ENCODE peak calls at places on chromosomes 16 and 17, in four cellular contexts. One of them, this sample, is unnamed.

GRCh38 chr17:44069974-44070454 is 521 bp upstream of the G6PC3 start:
- DNase-seq in stomach: no peak
- DNase-seq in adrenal gland: peak; percentile 21
- DNase-seq in CD8-positive, alpha-beta T cell: no peak
- DNase-seq in this sample: no peak

GRCh38 chr17:8724451-8724850 is 20.2 kb downstream of the CCDC42 start:
- DNase-seq in stomach: no peak
- DNase-seq in adrenal gland: no peak
- DNase-seq in CD8-positive, alpha-beta T cell: no peak
- DNase-seq in this sample: no peak

GRCh38 chr16:66131895-66132294 is 234.6 kb upstream of the CDH5 start:
- DNase-seq in stomach: no peak
- DNase-seq in adrenal gland: no peak
- DNase-seq in CD8-positive, alpha-beta T cell: no peak
- DNase-seq in this sample: no peak

GRCh38 chr16:50457423-50457822 is 88.6 kb upstream of the BRD7 start:
- DNase-seq in stomach: no peak
- DNase-seq in adrenal gland: no peak
- DNase-seq in CD8-positive, alpha-beta T cell: no peak
- DNase-seq in this sample: no peak

GRCh38 chr16:20348365-20349185 is 3.9 kb downstream of the UMOD start:
- DNase-seq in stomach: peak; percentile 57
- DNase-seq in adrenal gland: peak; percentile 13
- DNase-seq in CD8-positive, alpha-beta T cell: no peak
- DNase-seq in this sample: peak; percentile 35

GRCh38 chr16:28879261-28879840 is 1.1 kb downstream of the ATP2A1 start:
- DNase-seq in stomach: no peak
- DNase-seq in adrenal gland: no peak
- DNase-seq in CD8-positive, alpha-beta T cell: no peak
- DNase-seq in this sample: no peak

GRCh38 chr17:74012465-74012864 is 191.0 kb upstream of the RPL38 start:
- DNase-seq in stomach: no peak
- DNase-seq in adrenal gland: no peak
- DNase-seq in CD8-positive, alpha-beta T cell: peak; percentile 56
- DNase-seq in this sample: no peak

GRCh38 chr17:15092762-15093161 is 172.4 kb downstream of the PMP22 start:
- DNase-seq in stomach: no peak
- DNase-seq in adrenal gland: no peak
- DNase-seq in CD8-positive, alpha-beta T cell: no peak
- DNase-seq in this sample: no peak

GRCh38 chr16:89598199-89598598 is 15.2 kb upstream of the DPEP1 start:
- DNase-seq in stomach: no peak
- DNase-seq in adrenal gland: no peak
- DNase-seq in CD8-positive, alpha-beta T cell: no peak
- DNase-seq in this sample: no peak

GRCh38 chr17:43401293-43401692 is 2.5 kb downstream of the ARL4D start:
- DNase-seq in stomach: peak; percentile 51
- DNase-seq in adrenal gland: peak; percentile 52
- DNase-seq in CD8-positive, alpha-beta T cell: no peak
- DNase-seq in this sample: no peak

GRCh38 chr16:795580-796229 is 4.8 kb downstream of the GNG13 start:
- DNase-seq in stomach: peak; percentile 57
- DNase-seq in adrenal gland: no peak
- DNase-seq in CD8-positive, alpha-beta T cell: no peak
- DNase-seq in this sample: peak; percentile 63

GRCh38 chr16:2425825-2426430 is 3.3 kb upstream of the CCNF start:
- DNase-seq in stomach: no peak
- DNase-seq in adrenal gland: no peak
- DNase-seq in CD8-positive, alpha-beta T cell: no peak
- DNase-seq in this sample: no peak

GRCh38 chr16:72094266-72094610 is 591 bp downstream of the DHX38 start:
- DNase-seq in stomach: no peak
- DNase-seq in adrenal gland: no peak
- DNase-seq in CD8-positive, alpha-beta T cell: no peak
- DNase-seq in this sample: no peak

GRCh38 chr16:66927012-66927436 is 1.7 kb upstream of the RRAD start:
- DNase-seq in stomach: no peak
- DNase-seq in adrenal gland: no peak
- DNase-seq in CD8-positive, alpha-beta T cell: no peak
- DNase-seq in this sample: no peak

GRCh38 chr17:38334480-38335364 is 9.0 kb downstream of the GPR179 start:
- DNase-seq in stomach: no peak
- DNase-seq in adrenal gland: no peak
- DNase-seq in CD8-positive, alpha-beta T cell: no peak
- DNase-seq in this sample: no peak

GRCh38 chr16:27366687-27367462 is 35.1 kb upstream of the IL21R start:
- DNase-seq in stomach: no peak
- DNase-seq in adrenal gland: no peak
- DNase-seq in CD8-positive, alpha-beta T cell: peak; percentile 60
- DNase-seq in this sample: no peak

GRCh38 chr16:67241008-67241900 is 6.0 kb downstream of the FHOD1 start:
- DNase-seq in stomach: peak; percentile 91
- DNase-seq in adrenal gland: peak; percentile 67
- DNase-seq in CD8-positive, alpha-beta T cell: no peak
- DNase-seq in this sample: peak; percentile 73

GRCh38 chr17:31696184-31696602 is 162.9 kb downstream of the COPRS start:
- DNase-seq in stomach: peak; percentile 74
- DNase-seq in adrenal gland: no peak
- DNase-seq in CD8-positive, alpha-beta T cell: no peak
- DNase-seq in this sample: peak; percentile 89

GRCh38 chr16:68984467-68984866 is 121.0 kb upstream of the HAS3 start:
- DNase-seq in stomach: no peak
- DNase-seq in adrenal gland: no peak
- DNase-seq in CD8-positive, alpha-beta T cell: no peak
- DNase-seq in this sample: no peak

GRCh38 chr16:27463741-27464662 is 62.0 kb downstream of the IL21R start:
- DNase-seq in stomach: no peak
- DNase-seq in adrenal gland: no peak
- DNase-seq in CD8-positive, alpha-beta T cell: peak; percentile 86
- DNase-seq in this sample: no peak

GRCh38 chr16:73059779-73060178 is 11.9 kb upstream of the ZFHX3 start:
- DNase-seq in stomach: no peak
- DNase-seq in adrenal gland: no peak
- DNase-seq in CD8-positive, alpha-beta T cell: no peak
- DNase-seq in this sample: no peak

GRCh38 chr17:4499431-4500187 is 928 bp downstream of the SPNS2 start:
- DNase-seq in stomach: no peak
- DNase-seq in adrenal gland: no peak
- DNase-seq in CD8-positive, alpha-beta T cell: no peak
- DNase-seq in this sample: no peak

GRCh38 chr16:1333149-1333812 is at the start of gene BAIAP3:
- DNase-seq in stomach: peak; percentile 59
- DNase-seq in adrenal gland: peak; percentile 73
- DNase-seq in CD8-positive, alpha-beta T cell: no peak
- DNase-seq in this sample: peak; percentile 64

GRCh38 chr16:15521758-15522509 is 87.5 kb downstream of the BMERB1 start:
- DNase-seq in stomach: no peak
- DNase-seq in adrenal gland: no peak
- DNase-seq in CD8-positive, alpha-beta T cell: no peak
- DNase-seq in this sample: no peak

GRCh38 chr17:76384987-76385891 is 830 bp downstream of the SPHK1 start:
- DNase-seq in stomach: peak; percentile 31
- DNase-seq in adrenal gland: peak; percentile 42
- DNase-seq in CD8-positive, alpha-beta T cell: no peak
- DNase-seq in this sample: no peak

GRCh38 chr17:79739148-79740062 is 8.7 kb downstream of the ENPP7 start:
- DNase-seq in stomach: no peak
- DNase-seq in adrenal gland: no peak
- DNase-seq in CD8-positive, alpha-beta T cell: no peak
- DNase-seq in this sample: peak; percentile 35

GRCh38 chr17:48121921-48122650 is 14.5 kb downstream of the SNX11 start:
- DNase-seq in stomach: no peak
- DNase-seq in adrenal gland: no peak
- DNase-seq in CD8-positive, alpha-beta T cell: no peak
- DNase-seq in this sample: no peak

GRCh38 chr16:1534021-1535020 is 855 bp downstream of the TMEM204 start:
- DNase-seq in stomach: no peak
- DNase-seq in adrenal gland: no peak
- DNase-seq in CD8-positive, alpha-beta T cell: no peak
- DNase-seq in this sample: no peak

GRCh38 chr16:72131036-72131435 is 37.4 kb downstream of the DHX38 start:
- DNase-seq in stomach: no peak
- DNase-seq in adrenal gland: no peak
- DNase-seq in CD8-positive, alpha-beta T cell: no peak
- DNase-seq in this sample: no peak

GRCh38 chr17:68972119-68972704 is 17.0 kb upstream of the ABCA8 start:
- DNase-seq in stomach: no peak
- DNase-seq in adrenal gland: no peak
- DNase-seq in CD8-positive, alpha-beta T cell: no peak
- DNase-seq in this sample: no peak

GRCh38 chr17:9116311-9116820 is 95.1 kb downstream of the NTN1 start:
- DNase-seq in stomach: no peak
- DNase-seq in adrenal gland: no peak
- DNase-seq in CD8-positive, alpha-beta T cell: no peak
- DNase-seq in this sample: no peak

GRCh38 chr17:35731932-35732805 is 730 bp downstream of the RASL10B start:
- DNase-seq in stomach: no peak
- DNase-seq in adrenal gland: no peak
- DNase-seq in CD8-positive, alpha-beta T cell: peak; percentile 48
- DNase-seq in this sample: no peak

GRCh38 chr17:6910987-6911603 is 79.6 kb upstream of the TEKT1 start:
- DNase-seq in stomach: no peak
- DNase-seq in adrenal gland: no peak
- DNase-seq in CD8-positive, alpha-beta T cell: no peak
- DNase-seq in this sample: no peak

GRCh38 chr16:11356573-11357331 is 11.5 kb downstream of the RMI2 start:
- DNase-seq in stomach: peak; percentile 81
- DNase-seq in adrenal gland: peak; percentile 56
- DNase-seq in CD8-positive, alpha-beta T cell: peak; percentile 75
- DNase-seq in this sample: no peak

GRCh38 chr17:42608692-42609181 is 437 bp downstream of the RETREG3 start:
- DNase-seq in stomach: no peak
- DNase-seq in adrenal gland: no peak
- DNase-seq in CD8-positive, alpha-beta T cell: no peak
- DNase-seq in this sample: no peak

GRCh38 chr17:14301761-14302401 is 1.0 kb downstream of the HS3ST3B1 start:
- DNase-seq in stomach: peak; percentile 48
- DNase-seq in adrenal gland: peak; percentile 49
- DNase-seq in CD8-positive, alpha-beta T cell: peak; percentile 81
- DNase-seq in this sample: no peak

DNA sequence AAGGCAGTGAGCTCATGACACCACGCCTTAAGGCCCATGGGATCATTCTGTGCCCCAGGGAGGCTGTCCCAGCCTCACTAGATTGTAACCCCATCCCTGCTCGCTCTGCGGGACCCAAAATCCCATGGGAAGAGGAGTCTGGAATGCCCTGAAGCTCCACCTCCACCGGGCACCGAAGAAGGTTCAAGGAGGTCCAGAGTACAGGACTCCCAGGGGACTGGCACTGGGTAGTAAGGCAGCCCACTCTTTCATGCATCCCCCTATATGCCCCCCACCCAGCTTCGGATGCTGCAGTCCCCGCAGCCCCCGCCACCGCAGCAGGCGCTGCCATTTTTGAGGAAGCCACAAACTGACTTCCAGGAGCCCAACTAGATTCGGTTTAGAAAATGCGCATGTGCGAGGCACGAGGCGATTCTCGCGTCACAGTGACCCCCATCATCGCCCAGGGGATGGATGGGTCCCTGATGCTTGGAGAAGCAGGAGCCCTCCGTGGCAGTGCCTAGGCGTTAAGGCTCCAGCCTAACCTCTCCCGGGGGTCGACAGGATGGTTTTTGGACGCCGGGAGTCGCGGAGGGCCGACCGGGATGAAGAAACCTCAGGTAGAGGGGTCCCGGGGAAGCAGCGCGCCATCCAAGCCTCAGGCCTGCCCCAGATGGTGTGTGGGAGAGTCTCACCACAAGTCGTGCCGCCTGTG is 1681.0 kb downstream of the TP53TG3F start:
- DNase-seq in stomach: no peak
- DNase-seq in adrenal gland: no peak
- DNase-seq in CD8-positive, alpha-beta T cell: peak; percentile 38
- DNase-seq in this sample: no peak
- H3K9me3 ChIP-seq in stomach: no peaks in the 10 kb centered on the region
- H3K9me3 ChIP-seq in adrenal gland: no peaks in the 10 kb centered on the region
- H3K9me3 ChIP-seq in CD8-positive, alpha-beta T cell: no peaks in the 10 kb centered on the region
- H3K9me3 ChIP-seq in this sample: no peaks in the 10 kb centered on the region

GRCh38 chr17:80894439-80894721 is 97.3 kb upstream of the CHMP6 start:
- DNase-seq in stomach: no peak
- DNase-seq in adrenal gland: no peak
- DNase-seq in CD8-positive, alpha-beta T cell: no peak
- DNase-seq in this sample: no peak
- TF ChIP-seq CTCF in stomach: no peak
- TF ChIP-seq CTCF in adrenal gland: no peak
- TF ChIP-seq CTCF in CD8-positive, alpha-beta T cell: no peak
- TF ChIP-seq CTCF in this sample: no peak

GRCh38 chr16:35187665-35188225 is 1728.3 kb downstream of the TP53TG3F start:
- DNase-seq in stomach: no peak
- DNase-seq in adrenal gland: no peak
- DNase-seq in CD8-positive, alpha-beta T cell: no peak
- DNase-seq in this sample: no peak

GRCh38 chr16:35188288-35189155 is 1729.1 kb downstream of the TP53TG3F start:
- DNase-seq in stomach: no peak
- DNase-seq in adrenal gland: no peak
- DNase-seq in CD8-positive, alpha-beta T cell: no peak
- DNase-seq in this sample: no peak

GRCh38 chr16:35185366-35186044 is 1726.1 kb downstream of the TP53TG3F start:
- DNase-seq in stomach: no peak
- DNase-seq in adrenal gland: no peak
- DNase-seq in CD8-positive, alpha-beta T cell: no peak
- DNase-seq in this sample: no peak

GRCh38 chr16:35184356-35184870 is 1725.0 kb downstream of the TP53TG3F start:
- DNase-seq in stomach: no peak
- DNase-seq in adrenal gland: no peak
- DNase-seq in CD8-positive, alpha-beta T cell: no peak
- DNase-seq in this sample: no peak

DNA sequence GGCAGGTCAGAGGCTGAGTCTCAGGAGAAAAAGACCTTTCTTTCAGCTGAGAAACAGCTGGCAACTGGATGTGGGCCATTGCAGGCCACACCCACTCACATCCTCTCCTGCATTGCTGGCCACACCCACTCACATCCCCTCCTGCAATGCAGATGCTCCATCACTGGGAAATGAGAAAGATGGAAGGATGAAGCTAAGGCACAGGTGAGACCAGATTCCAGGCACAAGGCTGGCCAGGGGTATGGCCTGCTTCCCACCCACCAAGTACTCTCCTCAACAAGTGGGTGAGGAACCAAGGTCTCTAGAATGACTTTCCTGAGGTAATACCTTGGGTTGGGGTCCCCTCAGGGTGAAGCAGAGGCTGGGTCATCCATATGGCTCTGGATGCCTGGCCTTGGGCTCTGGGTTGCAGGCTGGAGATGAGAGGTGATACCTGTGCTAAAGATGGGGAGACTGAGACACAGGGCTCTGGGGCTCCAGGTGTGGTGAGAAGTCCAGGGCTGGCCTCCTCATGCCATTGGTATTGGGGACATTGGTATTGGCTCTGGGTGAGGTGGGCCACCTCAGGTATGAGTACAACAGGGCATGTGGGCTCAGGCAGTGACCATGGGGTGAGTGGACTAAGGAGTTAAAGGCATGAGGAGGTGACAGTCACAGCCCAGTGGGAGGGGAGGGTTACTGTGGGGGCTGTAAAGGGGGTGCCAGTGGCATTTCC is 1726.8 kb downstream of the TP53TG3F start:
- DNase-seq in stomach: no peak
- DNase-seq in adrenal gland: no peak
- DNase-seq in CD8-positive, alpha-beta T cell: no peak
- DNase-seq in this sample: no peak
- H3K9me3 ChIP-seq in stomach: no peaks in the 10 kb centered on the region
- H3K9me3 ChIP-seq in adrenal gland: no peaks in the 10 kb centered on the region
- H3K9me3 ChIP-seq in CD8-positive, alpha-beta T cell: no peaks in the 10 kb centered on the region
- H3K9me3 ChIP-seq in this sample: no peaks in the 10 kb centered on the region

GRCh38 chr17:54426287-54426886 is 474.3 kb upstream of the TOM1L1 start:
- DNase-seq in stomach: no peak
- DNase-seq in adrenal gland: no peak
- DNase-seq in CD8-positive, alpha-beta T cell: no peak
- DNase-seq in this sample: no peak
- TF ChIP-seq CTCF in stomach: no peak
- TF ChIP-seq CTCF in adrenal gland: no peak
- TF ChIP-seq CTCF in CD8-positive, alpha-beta T cell: no peak
- TF ChIP-seq CTCF in this sample: peak; percentile 33